ENCODE peak calls at places on chromosomes 4 and X, in ten cellular contexts. N, Q, L, A, G, V, B, I, H and Z are unnamed samples.

GRCh38 chr4:113943863-113944262 is 35.6 kb downstream of the ARSJ start:
- DNase-seq in I (no peak), N (no peak), G (no peak), H (peak), Q (no peak), B (no peak), V (peak), A (peak), L (no peak), Z (no peak)

GRCh38 chr4:156560701-156561100 is 410.9 kb downstream of the PDGFC start:
- DNase-seq in N (no peak), V (peak), G (no peak), L (no peak), Q (no peak), I (no peak), H (peak), B (no peak), A (peak), Z (no peak)

GRCh38 chr4:77695769-77696168 is 90.1 kb downstream of the CXCL13 start:
- DNase-seq in V (peak), L (peak), H (peak), Q (no peak), I (no peak), G (no peak), B (no peak), A (peak), N (no peak), Z (no peak)

GRCh38 chr4:89290727-89291126 is 16.9 kb downstream of the GPRIN3 start:
- DNase-seq in I (no peak), A (peak), B (no peak), Q (peak), G (no peak), V (no peak), N (no peak), L (no peak), H (no peak), Z (no peak)

GRCh38 chr4:135240796-135241195 is 1039.2 kb upstream of the PABPC4L start:
- DNase-seq in N (no peak), H (peak), I (no peak), G (no peak), B (no peak), L (peak), A (peak), Q (no peak), V (no peak), Z (no peak)

GRCh38 chr4:119506761-119507160 is 121.8 kb downstream of the PDE5A start:
- DNase-seq in H (no peak), V (no peak), N (no peak), Q (no peak), L (no peak), A (no peak), B (no peak), G (no peak), I (no peak), Z (no peak)

GRCh38 chr4:53914313-53915016 is 149.9 kb downstream of the CHIC2 start:
- DNase-seq in H (peak), G (no peak), V (peak), A (peak), L (peak), N (no peak), I (no peak), Q (no peak), B (no peak), Z (no peak)

GRCh38 chr4:151687021-151687640 is 73.7 kb downstream of the GATB start:
- DNase-seq in N (no peak), V (no peak), A (no peak), Q (no peak), G (no peak), L (peak), B (no peak), I (no peak), H (no peak), Z (no peak)

GRCh38 chr4:77617203-77617602 is 11.6 kb downstream of the CXCL13 start:
- DNase-seq in H (peak), Q (no peak), N (no peak), G (no peak), B (no peak), V (no peak), A (peak), I (no peak), L (no peak), Z (no peak)

GRCh38 chr4:73662709-73663546 is 42.7 kb upstream of the RASSF6 start:
- DNase-seq in I (no peak), L (peak), Q (peak), G (no peak), N (no peak), B (no peak), H (peak), V (peak), A (peak), Z (no peak)

GRCh38 chr4:78369691-78370090 is 181.9 kb upstream of the ANXA3 start:
- DNase-seq in Q (no peak), N (peak), H (peak), B (no peak), A (peak), L (no peak), I (no peak), V (peak), G (peak), Z (no peak)

DNA sequence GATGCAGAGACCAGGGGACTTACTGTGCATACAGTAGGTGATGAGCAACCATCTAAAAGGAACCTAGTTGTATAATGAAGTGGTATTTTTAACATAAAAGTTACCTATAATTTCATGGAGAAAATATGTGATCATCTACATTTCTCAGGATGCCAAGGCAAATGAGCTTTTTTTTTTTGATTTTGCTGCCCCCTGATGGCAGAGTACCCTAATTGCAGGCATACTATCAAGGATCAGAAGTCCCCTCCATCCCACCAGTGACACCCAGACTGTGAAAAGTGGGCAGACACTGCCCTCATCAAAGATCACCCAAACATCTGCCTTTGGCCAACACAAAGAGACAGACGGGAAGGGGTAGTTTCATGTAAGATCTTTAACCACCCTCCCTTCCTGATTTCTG is 9.6 kb upstream of the ABLIM2 start:
- DNase-seq in Q (no peak), H (no peak), N (no peak), B (no peak), G (no peak), I (no peak), L (no peak), V (no peak), A (no peak), Z (no peak)
- TF ChIP-seq CTCF in Q (peak), H (peak), N (peak), B (peak), G (peak), I (no peak), L (peak), V (peak), A (peak), Z (peak)

GRCh38 chrX:86946569-86946968 is 571.0 kb upstream of the KLHL4 start:
- DNase-seq in I (no peak), H (no peak), A (peak), V (no peak), G (no peak), N (peak), Q (peak), L (peak), B (no peak), Z (peak)
- TF ChIP-seq CTCF in I (no peak), H (peak), A (peak), V (peak), G (peak), N (peak), Q (peak), L (peak), B (peak), Z (peak)

GRCh38 chrX:151488677-151489076 is 74.8 kb upstream of the PASD1 start:
- DNase-seq in H (no peak), I (no peak), L (no peak), G (peak), N (peak), V (no peak), Q (peak), B (no peak), A (no peak), Z (no peak)
- TF ChIP-seq CTCF in H (no peak), I (no peak), L (no peak), G (peak), N (peak), V (no peak), Q (peak), B (peak), A (no peak), Z (no peak)

GRCh38 chr4:126592088-126592487 is 1040.7 kb upstream of the INTU start:
- DNase-seq in Q (no peak), G (no peak), H (peak), N (no peak), L (peak), V (peak), B (no peak), I (no peak), A (peak), Z (no peak)
- TF ChIP-seq CTCF in Q (no peak), G (peak), H (peak), N (no peak), L (peak), V (peak), B (no peak), I (no peak), A (peak), Z (peak)

GRCh38 chrX:829145-829544 is 198.6 kb downstream of the SHOX start:
- DNase-seq in L (no peak), I (no peak), A (no peak), Q (no peak), V (no peak), H (no peak), G (no peak), B (no peak), N (no peak), Z (no peak)

GRCh38 chrX:826026-826425 is 195.4 kb downstream of the SHOX start:
- DNase-seq in Q (no peak), B (no peak), L (peak), G (no peak), H (peak), N (no peak), V (peak), A (peak), I (no peak), Z (no peak)

GRCh38 chrX:826448-826847 is 195.9 kb downstream of the SHOX start:
- DNase-seq in H (peak), G (no peak), V (peak), Q (no peak), I (no peak), L (no peak), B (no peak), N (no peak), A (peak), Z (no peak)

GRCh38 chrX:830532-830931 is 199.9 kb downstream of the SHOX start:
- DNase-seq in G (no peak), B (no peak), V (no peak), Q (no peak), A (no peak), I (no peak), L (no peak), H (no peak), N (no peak), Z (no peak)
- TF ChIP-seq CTCF in G (no peak), B (no peak), V (no peak), Q (no peak), A (no peak), I (no peak), L (no peak), H (no peak), N (no peak), Z (no peak)

GRCh38 chr4:75940692-75941253 is at the start of gene NAAA:
- DNase-seq in A (peak), V (peak), B (peak), H (peak), I (peak), Q (peak), N (peak), L (peak), G (peak), Z (peak)
- TF ChIP-seq CTCF in A (no peak), V (no peak), B (peak), H (no peak), I (no peak), Q (peak), N (no peak), L (no peak), G (no peak), Z (no peak)

GRCh38 chrX:72003811-72004750 is 93.4 kb downstream of the NHSL2 start:
- DNase-seq in G (peak), N (peak), B (peak), H (peak), L (peak), A (peak), Q (no peak), I (no peak), V (peak), Z (peak)
- TF ChIP-seq CTCF in G (peak), N (no peak), B (peak), H (no peak), L (no peak), A (peak), Q (no peak), I (no peak), V (peak), Z (peak)